ENCODE peak calls at places on chromosomes 13 and 19, in five cellular contexts. One of them, this sample, is unnamed.

GRCh38 chr19:9847087-9847671 is 12.1 kb downstream of the PIN1 start:
- DNase-seq in cardiac fibroblast: peak
- DNase-seq in CD8-positive, alpha-beta T cell: no peak
- DNase-seq in thoracic aorta: peak
- DNase-seq in GM23338: peak
- DNase-seq in this sample: peak

GRCh38 chr13:46179576-46180368 is 2.2 kb downstream of the LCP1 start:
- DNase-seq in cardiac fibroblast: no peak
- DNase-seq in CD8-positive, alpha-beta T cell: peak
- DNase-seq in thoracic aorta: peak
- DNase-seq in GM23338: no peak
- DNase-seq in this sample: no peak

GRCh38 chr19:1051791-1052190 is 11.9 kb downstream of the ABCA7 start:
- DNase-seq in cardiac fibroblast: no peak
- DNase-seq in CD8-positive, alpha-beta T cell: no peak
- DNase-seq in thoracic aorta: no peak
- DNase-seq in GM23338: no peak
- DNase-seq in this sample: no peak

GRCh38 chr13:35856721-35857346 is 274.3 kb downstream of the DCLK1 start:
- DNase-seq in cardiac fibroblast: no peak
- DNase-seq in CD8-positive, alpha-beta T cell: no peak
- DNase-seq in thoracic aorta: no peak
- DNase-seq in GM23338: peak
- DNase-seq in this sample: no peak

GRCh38 chr13:74067818-74068217 is 66.4 kb downstream of the KLF12 start:
- DNase-seq in cardiac fibroblast: no peak
- DNase-seq in CD8-positive, alpha-beta T cell: no peak
- DNase-seq in thoracic aorta: no peak
- DNase-seq in GM23338: no peak
- DNase-seq in this sample: no peak

GRCh38 chr19:4379383-4380253 is 20.7 kb downstream of the SH3GL1 start:
- DNase-seq in cardiac fibroblast: peak
- DNase-seq in CD8-positive, alpha-beta T cell: no peak
- DNase-seq in thoracic aorta: no peak
- DNase-seq in GM23338: no peak
- DNase-seq in this sample: no peak

GRCh38 chr19:3809881-3810707 is 23.9 kb upstream of the MATK start:
- DNase-seq in cardiac fibroblast: no peak
- DNase-seq in CD8-positive, alpha-beta T cell: no peak
- DNase-seq in thoracic aorta: no peak
- DNase-seq in GM23338: no peak
- DNase-seq in this sample: no peak

GRCh38 chr19:10916602-10917001 is 11.8 kb downstream of the YIPF2 start:
- DNase-seq in cardiac fibroblast: no peak
- DNase-seq in CD8-positive, alpha-beta T cell: no peak
- DNase-seq in thoracic aorta: no peak
- DNase-seq in GM23338: no peak
- DNase-seq in this sample: no peak

GRCh38 chr13:113837554-113838355 is 26.1 kb downstream of the GAS6 start:
- DNase-seq in cardiac fibroblast: peak
- DNase-seq in CD8-positive, alpha-beta T cell: no peak
- DNase-seq in thoracic aorta: peak
- DNase-seq in GM23338: no peak
- DNase-seq in this sample: peak

GRCh38 chr13:49645451-49645850 is 17.1 kb downstream of the ARL11 start:
- DNase-seq in cardiac fibroblast: no peak
- DNase-seq in CD8-positive, alpha-beta T cell: no peak
- DNase-seq in thoracic aorta: no peak
- DNase-seq in GM23338: no peak
- DNase-seq in this sample: no peak

GRCh38 chr19:5850743-5851293 is 431 bp downstream of the FUT3 start:
- DNase-seq in cardiac fibroblast: peak
- DNase-seq in CD8-positive, alpha-beta T cell: no peak
- DNase-seq in thoracic aorta: no peak
- DNase-seq in GM23338: no peak
- DNase-seq in this sample: no peak

GRCh38 chr13:106118050-106118449 is 417.4 kb downstream of the EFNB2 start:
- DNase-seq in cardiac fibroblast: no peak
- DNase-seq in CD8-positive, alpha-beta T cell: no peak
- DNase-seq in thoracic aorta: no peak
- DNase-seq in GM23338: no peak
- DNase-seq in this sample: no peak

GRCh38 chr19:35337984-35338296 is 9.0 kb downstream of the CD22 start:
- DNase-seq in cardiac fibroblast: no peak
- DNase-seq in CD8-positive, alpha-beta T cell: no peak
- DNase-seq in thoracic aorta: no peak
- DNase-seq in GM23338: no peak
- DNase-seq in this sample: no peak

GRCh38 chr13:21672811-21673591 is 2.1 kb downstream of the FGF9 start:
- DNase-seq in cardiac fibroblast: no peak
- DNase-seq in CD8-positive, alpha-beta T cell: no peak
- DNase-seq in thoracic aorta: no peak
- DNase-seq in GM23338: no peak
- DNase-seq in this sample: no peak

GRCh38 chr19:48443262-48443661 is 2.5 kb upstream of the GRWD1 start:
- DNase-seq in cardiac fibroblast: no peak
- DNase-seq in CD8-positive, alpha-beta T cell: no peak
- DNase-seq in thoracic aorta: no peak
- DNase-seq in GM23338: peak
- DNase-seq in this sample: no peak

GRCh38 chr19:10593148-10593547 is 6.0 kb upstream of the AP1M2 start:
- DNase-seq in cardiac fibroblast: no peak
- DNase-seq in CD8-positive, alpha-beta T cell: no peak
- DNase-seq in thoracic aorta: no peak
- DNase-seq in GM23338: no peak
- DNase-seq in this sample: no peak

GRCh38 chr19:50478901-50479715 is 2.5 kb upstream of the GARIN5A start:
- DNase-seq in cardiac fibroblast: peak
- DNase-seq in CD8-positive, alpha-beta T cell: no peak
- DNase-seq in thoracic aorta: no peak
- DNase-seq in GM23338: peak
- DNase-seq in this sample: no peak

GRCh38 chr13:42497798-42498197 is 76.2 kb upstream of the TNFSF11 start:
- DNase-seq in cardiac fibroblast: peak
- DNase-seq in CD8-positive, alpha-beta T cell: no peak
- DNase-seq in thoracic aorta: no peak
- DNase-seq in GM23338: no peak
- DNase-seq in this sample: no peak

GRCh38 chr13:49082653-49083536 is 107.2 kb downstream of the FNDC3A start:
- DNase-seq in cardiac fibroblast: peak
- DNase-seq in CD8-positive, alpha-beta T cell: no peak
- DNase-seq in thoracic aorta: no peak
- DNase-seq in GM23338: no peak
- DNase-seq in this sample: peak

GRCh38 chr19:14450168-14450874 is 17.2 kb downstream of the PKN1 start:
- DNase-seq in cardiac fibroblast: peak
- DNase-seq in CD8-positive, alpha-beta T cell: peak
- DNase-seq in thoracic aorta: no peak
- DNase-seq in GM23338: peak
- DNase-seq in this sample: no peak

GRCh38 chr19:49335071-49335783 is at the start of gene CD37:
- DNase-seq in cardiac fibroblast: no peak
- DNase-seq in CD8-positive, alpha-beta T cell: peak
- DNase-seq in thoracic aorta: no peak
- DNase-seq in GM23338: no peak
- DNase-seq in this sample: no peak

GRCh38 chr19:14118165-14119051 is 846 bp upstream of the PRKACA start:
- DNase-seq in cardiac fibroblast: peak
- DNase-seq in CD8-positive, alpha-beta T cell: no peak
- DNase-seq in thoracic aorta: no peak
- DNase-seq in GM23338: peak
- DNase-seq in this sample: peak

GRCh38 chr13:48078251-48078656 is 16.6 kb downstream of the MED4 start:
- DNase-seq in cardiac fibroblast: peak
- DNase-seq in CD8-positive, alpha-beta T cell: no peak
- DNase-seq in thoracic aorta: no peak
- DNase-seq in GM23338: peak
- DNase-seq in this sample: no peak

GRCh38 chr19:3361384-3362216 is 4.8 kb upstream of the NFIC start:
- DNase-seq in cardiac fibroblast: no peak
- DNase-seq in CD8-positive, alpha-beta T cell: no peak
- DNase-seq in thoracic aorta: no peak
- DNase-seq in GM23338: no peak
- DNase-seq in this sample: no peak

GRCh38 chr13:95533545-95534135 is 18.9 kb upstream of the CLDN10 start:
- DNase-seq in cardiac fibroblast: no peak
- DNase-seq in CD8-positive, alpha-beta T cell: no peak
- DNase-seq in thoracic aorta: no peak
- DNase-seq in GM23338: peak
- DNase-seq in this sample: no peak

GRCh38 chr19:46428278-46429141 is at the start of gene PNMA8C:
- DNase-seq in cardiac fibroblast: peak
- DNase-seq in CD8-positive, alpha-beta T cell: peak
- DNase-seq in thoracic aorta: peak
- DNase-seq in GM23338: peak
- DNase-seq in this sample: no peak

GRCh38 chr19:3897936-3898335 is 17.5 kb downstream of the ATCAY start:
- DNase-seq in cardiac fibroblast: no peak
- DNase-seq in CD8-positive, alpha-beta T cell: no peak
- DNase-seq in thoracic aorta: no peak
- DNase-seq in GM23338: no peak
- DNase-seq in this sample: no peak

GRCh38 chr13:46593403-46593802 is 40.4 kb downstream of the LRCH1 start:
- DNase-seq in cardiac fibroblast: no peak
- DNase-seq in CD8-positive, alpha-beta T cell: peak
- DNase-seq in thoracic aorta: no peak
- DNase-seq in GM23338: no peak
- DNase-seq in this sample: no peak

GRCh38 chr13:113116206-113116800 is 6.3 kb upstream of the F10 start:
- DNase-seq in cardiac fibroblast: no peak
- DNase-seq in CD8-positive, alpha-beta T cell: no peak
- DNase-seq in thoracic aorta: no peak
- DNase-seq in GM23338: no peak
- DNase-seq in this sample: no peak

GRCh38 chr19:4705413-4706131 is 18.1 kb downstream of the DPP9 start:
- DNase-seq in cardiac fibroblast: peak
- DNase-seq in CD8-positive, alpha-beta T cell: no peak
- DNase-seq in thoracic aorta: no peak
- DNase-seq in GM23338: no peak
- DNase-seq in this sample: no peak

GRCh38 chr13:94435604-94436226 is 43.8 kb downstream of the DCT start:
- DNase-seq in cardiac fibroblast: peak
- DNase-seq in CD8-positive, alpha-beta T cell: no peak
- DNase-seq in thoracic aorta: no peak
- DNase-seq in GM23338: peak
- DNase-seq in this sample: no peak

GRCh38 chr13:55244991-55245644 is 1895.6 kb upstream of the PRR20A start:
- DNase-seq in cardiac fibroblast: no peak
- DNase-seq in CD8-positive, alpha-beta T cell: no peak
- DNase-seq in thoracic aorta: no peak
- DNase-seq in GM23338: peak
- DNase-seq in this sample: no peak
- TF ChIP-seq CTCF in cardiac fibroblast: no peak
- TF ChIP-seq CTCF in CD8-positive, alpha-beta T cell: no peak
- TF ChIP-seq CTCF in thoracic aorta: no peak
- TF ChIP-seq CTCF in GM23338: peak
- TF ChIP-seq CTCF in this sample: no peak

GRCh38 chr19:7941895-7942596 is 1.4 kb downstream of the TIMM44 start:
- DNase-seq in cardiac fibroblast: no peak
- DNase-seq in CD8-positive, alpha-beta T cell: no peak
- DNase-seq in thoracic aorta: no peak
- DNase-seq in GM23338: no peak
- DNase-seq in this sample: no peak
- H3K4me3 ChIP-seq in cardiac fibroblast: peak
- H3K4me3 ChIP-seq in CD8-positive, alpha-beta T cell: no peak
- H3K4me3 ChIP-seq in thoracic aorta: peak
- H3K4me3 ChIP-seq in GM23338: peak
- H3K4me3 ChIP-seq in this sample: peak

GRCh38 chr13:99605417-99606321 is 104.4 kb downstream of the TM9SF2 start:
- DNase-seq in cardiac fibroblast: peak
- DNase-seq in CD8-positive, alpha-beta T cell: no peak
- DNase-seq in thoracic aorta: no peak
- DNase-seq in GM23338: peak
- DNase-seq in this sample: no peak
- TF ChIP-seq CTCF in cardiac fibroblast: peak
- TF ChIP-seq CTCF in CD8-positive, alpha-beta T cell: no peak
- TF ChIP-seq CTCF in thoracic aorta: peak
- TF ChIP-seq CTCF in GM23338: peak
- TF ChIP-seq CTCF in this sample: peak

DNA sequence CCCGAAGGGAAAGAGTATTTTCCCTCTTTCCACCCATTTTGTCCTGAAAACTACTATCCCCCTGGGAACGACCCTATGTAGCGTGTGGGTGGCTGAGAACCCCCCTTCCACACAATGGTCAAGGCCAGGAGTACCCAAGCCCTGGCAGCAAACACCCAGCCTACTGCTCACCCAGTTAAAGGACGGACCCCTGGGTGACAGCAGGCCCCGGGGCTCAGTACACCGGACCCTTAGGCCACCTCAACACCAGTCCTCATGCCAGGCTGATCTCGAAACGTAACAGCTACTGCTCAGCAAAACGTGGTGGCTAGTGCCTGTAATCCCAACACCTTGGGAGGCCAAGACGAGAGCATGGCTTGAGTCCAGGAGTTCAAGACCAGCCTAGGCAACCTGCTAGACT is 1.4 kb downstream of the ANKRD27 start:
- DNase-seq in cardiac fibroblast: no peak
- DNase-seq in CD8-positive, alpha-beta T cell: no peak
- DNase-seq in thoracic aorta: no peak
- DNase-seq in GM23338: no peak
- DNase-seq in this sample: no peak
- H3K4me3 ChIP-seq in cardiac fibroblast: no peak
- H3K4me3 ChIP-seq in CD8-positive, alpha-beta T cell: no peak
- H3K4me3 ChIP-seq in thoracic aorta: peak
- H3K4me3 ChIP-seq in GM23338: peak
- H3K4me3 ChIP-seq in this sample: peak

GRCh38 chr19:43662487-43662886 is 7.5 kb downstream of the PLAUR start:
- DNase-seq in cardiac fibroblast: peak
- DNase-seq in CD8-positive, alpha-beta T cell: no peak
- DNase-seq in thoracic aorta: no peak
- DNase-seq in GM23338: peak
- DNase-seq in this sample: no peak
- TF ChIP-seq CTCF in cardiac fibroblast: peak
- TF ChIP-seq CTCF in CD8-positive, alpha-beta T cell: no peak
- TF ChIP-seq CTCF in thoracic aorta: no peak
- TF ChIP-seq CTCF in GM23338: peak
- TF ChIP-seq CTCF in this sample: peak